ENCODE peak calls at places on chromosomes 3 and 15, in six cellular contexts. F is GM12878, S is transverse colon, N is Panc1, X is HepG2, B is stomach. Y is an unnamed sample.

GRCh38 chr3:143668924-143669790 is 179.1 kb downstream of the SLC9A9 start:
- DNase-seq in S (peak), X (no peak), N (no peak), F (peak), B (no peak), Y (no peak)

GRCh38 chr3:100210777-100211145 is 50.0 kb upstream of the TBC1D23 start:
- DNase-seq in S (no peak), F (no peak), N (no peak), X (no peak), B (no peak), Y (no peak)

GRCh38 chr3:15501126-15501525 is 20.4 kb downstream of the COLQ start:
- DNase-seq in B (no peak), N (no peak), S (no peak), X (no peak), F (no peak), Y (no peak)

GRCh38 chr3:149701206-149701976 is 43.6 kb upstream of the WWTR1 start:
- DNase-seq in B (no peak), S (no peak), X (no peak), F (no peak), N (no peak), Y (peak)

GRCh38 chr3:136728918-136729317 is 23.3 kb downstream of the STAG1 start:
- DNase-seq in X (no peak), N (no peak), F (no peak), B (no peak), S (no peak), Y (no peak)

GRCh38 chr3:177905173-177905894 is 630.9 kb upstream of the KCNMB2 start:
- DNase-seq in F (no peak), S (no peak), X (no peak), N (no peak), B (no peak), Y (no peak)

GRCh38 chr15:25055356-25056068 is 100.7 kb downstream of the SNRPN start:
- DNase-seq in B (peak), S (no peak), X (no peak), F (no peak), N (no peak), Y (no peak)

GRCh38 chr3:16504242-16504641 is 9.3 kb downstream of the RFTN1 start:
- DNase-seq in F (peak), B (no peak), S (no peak), N (no peak), X (no peak), Y (peak)

GRCh38 chr3:47802734-47803477 is at the start of gene DHX30:
- DNase-seq in S (peak), B (peak), X (peak), F (no peak), N (no peak), Y (peak)

GRCh38 chr15:65204931-65205655 is 6.2 kb downstream of the CILP start:
- DNase-seq in S (no peak), N (no peak), B (no peak), X (no peak), F (no peak), Y (no peak)

GRCh38 chr15:60423540-60423939 is 25.8 kb upstream of the ANXA2 start:
- DNase-seq in X (peak), S (no peak), N (no peak), B (no peak), F (no peak), Y (no peak)

GRCh38 chr15:43872416-43873020 is 45.7 kb downstream of the WDR76 start:
- DNase-seq in S (peak), N (peak), X (peak), F (peak), B (no peak), Y (peak)

GRCh38 chr3:101725890-101726275 is 1.5 kb downstream of the CEP97 start:
- DNase-seq in N (no peak), B (no peak), S (no peak), X (no peak), F (no peak), Y (no peak)
- H3K4me3 ChIP-seq in N (peak), B (peak), S (peak), X (peak), F (peak), Y (peak)

DNA sequence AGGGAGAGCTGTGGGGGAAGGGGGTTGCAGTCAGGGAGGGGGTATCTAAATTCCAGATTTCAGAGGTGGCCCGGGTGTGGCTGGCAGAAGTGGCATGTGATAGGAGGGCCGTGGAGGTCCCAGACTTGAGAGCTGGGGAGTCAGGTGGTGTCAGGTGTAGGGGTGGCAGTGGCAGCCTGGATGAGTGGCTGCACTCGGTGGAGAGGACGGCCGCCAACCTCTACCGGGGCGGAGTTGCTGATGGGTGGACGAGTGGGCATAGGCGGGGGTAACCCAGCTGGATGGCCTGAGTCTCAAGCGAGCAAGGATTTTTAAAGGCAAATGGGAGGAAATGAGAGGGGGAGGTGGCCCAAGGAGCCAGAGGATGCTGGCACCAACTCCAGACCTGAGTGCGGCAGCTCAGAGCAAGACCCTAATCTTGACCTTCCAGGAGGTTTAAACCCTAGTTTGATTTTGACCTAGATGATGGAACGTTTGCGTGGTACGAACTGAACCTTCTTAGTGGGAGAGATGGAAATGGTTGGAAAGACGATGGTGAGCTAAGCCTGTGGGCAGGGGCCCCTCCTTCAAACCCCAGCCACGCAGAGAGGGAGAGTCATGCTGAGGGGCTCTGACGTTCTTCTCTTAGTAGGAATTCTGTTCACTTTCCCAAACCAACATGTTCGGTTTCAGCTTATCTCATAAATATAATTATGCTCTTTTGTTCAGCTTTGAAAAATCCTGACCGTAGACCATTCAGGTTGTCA is 8.0 kb downstream of the TRAK1 start:
- DNase-seq in X (no peak), N (no peak), F (no peak), B (no peak), S (no peak), Y (no peak)
- TF ChIP-seq POLR2AphosphoS5 in X (no peak), N (no peak), F (no peak), B (no peak), S (no peak), Y (no peak)

GRCh38 chr3:42710323-42711021 is 7.9 kb upstream of the HHATL start:
- DNase-seq in S (no peak), B (no peak), X (no peak), F (no peak), N (no peak), Y (no peak)
- H3K4me3 ChIP-seq in S (no peak), B (no peak), X (no peak), F (no peak), N (no peak), Y (no peak)

DNA sequence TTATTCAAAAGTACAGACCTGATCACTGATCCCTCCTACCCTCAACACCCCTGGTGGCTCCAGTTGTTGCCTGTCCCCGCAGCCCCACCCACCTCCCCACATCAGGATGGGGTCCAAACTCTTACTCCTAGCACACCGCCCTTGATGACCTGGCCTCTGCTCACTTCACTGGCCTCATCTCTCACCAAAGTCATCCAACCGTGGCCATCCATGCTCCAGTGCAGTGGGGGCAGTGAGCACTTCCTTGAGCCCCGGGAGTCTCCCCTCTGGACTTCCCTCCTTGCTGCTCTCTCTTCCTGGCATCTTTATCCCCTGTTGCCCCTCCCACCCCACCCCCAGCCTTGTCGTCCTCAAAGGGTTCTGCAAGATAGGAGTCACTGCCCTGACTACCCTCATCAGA is 191.1 kb downstream of the CACNA2D3 start:
- DNase-seq in N (no peak), S (no peak), F (no peak), X (no peak), B (no peak), Y (no peak)
- TF ChIP-seq POLR2AphosphoS5 in N (no peak), S (no peak), F (no peak), X (no peak), B (no peak), Y (no peak)

DNA sequence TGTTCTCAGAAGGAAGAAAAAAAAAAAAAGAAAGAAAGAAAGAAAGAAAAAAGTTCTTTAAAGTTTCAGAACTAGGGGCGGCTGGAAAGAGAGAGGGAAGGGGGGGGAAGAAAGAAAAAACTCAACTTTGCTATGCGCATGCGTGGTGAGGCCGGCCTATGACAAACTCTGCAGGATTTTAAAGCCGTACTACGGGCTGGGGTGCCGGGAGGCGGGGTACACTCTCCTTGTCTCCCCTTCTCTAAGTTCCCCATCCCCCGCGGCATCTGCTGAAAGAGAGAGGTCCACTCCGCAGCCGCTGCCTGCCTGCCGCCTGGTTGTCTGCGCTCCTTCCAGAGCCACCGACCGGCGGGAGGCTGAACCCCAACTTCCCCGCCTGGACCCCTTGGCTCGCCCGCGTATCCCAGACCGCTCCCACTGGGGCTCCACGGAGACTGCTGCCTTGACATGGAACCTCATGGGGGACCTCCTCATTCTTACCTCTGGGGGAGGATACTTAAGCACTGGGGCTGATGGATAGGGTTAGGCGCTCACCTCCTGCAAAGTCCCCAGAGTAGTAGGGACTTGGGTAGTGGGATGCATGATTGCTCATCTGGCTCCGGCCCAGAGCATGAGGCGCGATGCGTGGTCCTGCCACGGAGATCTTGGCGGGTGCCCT is 1.4 kb upstream of the WNT5A start:
- DNase-seq in F (peak), B (peak), S (peak), X (no peak), N (no peak), Y (peak)
- H3K4me3 ChIP-seq in F (peak), B (peak), S (peak), X (no peak), N (peak), Y (peak)

DNA sequence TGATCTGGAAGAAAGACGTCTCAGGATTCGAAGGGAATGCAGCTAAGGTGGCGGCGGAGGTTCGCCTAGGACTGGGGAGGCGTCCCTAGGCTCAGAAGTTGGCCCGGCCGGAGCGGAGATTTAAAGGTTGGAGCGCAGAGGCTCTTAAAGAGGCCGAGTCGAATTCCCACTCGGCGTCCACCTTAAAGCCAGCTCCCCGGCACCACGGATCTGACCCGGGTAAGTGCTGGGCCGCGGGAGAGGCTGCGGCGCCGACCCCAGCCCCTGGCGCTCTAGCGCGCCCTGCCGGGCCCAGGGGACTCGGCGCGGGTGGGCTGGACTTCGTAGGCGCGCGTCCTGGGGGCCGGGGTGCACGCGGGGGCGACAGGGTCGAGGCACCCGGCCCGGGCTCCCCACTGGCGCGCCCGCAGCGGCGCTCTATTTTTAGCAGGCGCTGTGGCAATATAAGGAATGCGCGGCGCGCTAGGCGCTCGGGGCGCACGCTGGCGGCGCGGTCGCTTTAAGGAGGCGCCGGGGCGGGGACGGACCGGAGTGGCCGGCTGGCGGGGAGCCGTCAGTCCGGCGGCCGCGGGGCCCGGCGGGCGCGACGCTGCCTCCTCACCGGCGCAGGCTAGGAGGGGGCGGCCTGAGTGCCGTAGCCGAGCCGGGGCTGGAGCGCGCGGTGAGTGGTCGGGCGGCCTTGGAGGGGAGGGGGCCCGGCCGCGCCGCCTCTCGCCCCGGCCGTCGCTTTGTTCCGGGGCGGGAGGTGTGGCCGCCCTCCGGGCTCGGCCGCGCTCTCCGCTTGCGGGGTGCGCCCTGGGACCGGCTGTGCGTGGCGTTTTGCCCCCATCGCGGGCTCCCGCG is at the start of gene MRAS:
- DNase-seq in S (peak), F (no peak), N (no peak), B (peak), X (peak), Y (peak)
- TF ChIP-seq POLR2AphosphoS5 in S (no peak), F (no peak), N (no peak), B (no peak), X (peak), Y (no peak)